ENCODE peak calls at places on chromosome 19, in four cellular contexts. T is ovary, W is A673, F is cardiac muscle cell. X is an unnamed sample.

GRCh38 chr19:5145521-5146511 is 176.9 kb downstream of the KDM4B start:
- DNase-seq in T (peak; percentile 24), F (no peak), W (no peak), X (no peak)

GRCh38 chr19:17339088-17339741 is 1.9 kb downstream of the GTPBP3 start:
- DNase-seq in F (no peak), T (no peak), W (peak; percentile 42), X (no peak)

GRCh38 chr19:13428352-13428751 is 77.9 kb downstream of the CACNA1A start:
- DNase-seq in W (peak; percentile 35), T (no peak), F (peak; percentile 58), X (peak; percentile 7)

GRCh38 chr19:34837262-34837661 is 64.2 kb upstream of the ZNF599 start:
- DNase-seq in T (peak; percentile 26), F (peak; percentile 33), W (no peak), X (no peak)

GRCh38 chr19:47600246-47601179 is 8.4 kb upstream of the BICRA start:
- DNase-seq in F (peak; percentile 99), T (peak; percentile 99), W (peak; percentile 100), X (peak; percentile 91)

GRCh38 chr19:15251749-15252397 is 19.6 kb upstream of the EPHX3 start:
- DNase-seq in F (peak; percentile 98), W (peak; percentile 79), T (peak; percentile 89), X (no peak)

GRCh38 chr19:17184381-17184841 is 30.7 kb upstream of the USE1 start:
- DNase-seq in F (no peak), T (no peak), W (no peak), X (no peak)

GRCh38 chr19:48933382-48933932 is at the start of gene DHDH:
- DNase-seq in T (peak; percentile 73), F (peak; percentile 60), W (peak; percentile 74), X (peak; percentile 68)

GRCh38 chr19:16449330-16449961 is 22.3 kb downstream of the EPS15L1 start:
- DNase-seq in W (no peak), F (no peak), T (no peak), X (no peak)

GRCh38 chr19:30204721-30205120 is 167.5 kb upstream of the ZNF536 start:
- DNase-seq in F (no peak), W (no peak), T (no peak), X (no peak)

GRCh38 chr19:29378543-29379105 is 147.2 kb upstream of the VSTM2B start:
- DNase-seq in T (no peak), W (no peak), F (no peak), X (no peak)

GRCh38 chr19:18388328-18389094 is 2.6 kb downstream of the GDF15 start:
- DNase-seq in F (peak; percentile 66), T (peak; percentile 78), W (peak; percentile 84), X (peak; percentile 52)

GRCh38 chr19:56269348-56269747 is 3.2 kb upstream of the EDDM13 start:
- DNase-seq in F (no peak), T (no peak), W (no peak), X (no peak)

GRCh38 chr19:16520986-16521624 is 21.1 kb downstream of the CHERP start:
- DNase-seq in T (no peak), F (no peak), W (no peak), X (no peak)

GRCh38 chr19:46660008-46660517 is 919 bp downstream of the DACT3 start:
- DNase-seq in W (peak; percentile 24), F (peak; percentile 43), T (peak; percentile 54), X (no peak)

GRCh38 chr19:23999821-24000610 is 85.3 kb downstream of the ZNF726 start:
- DNase-seq in F (no peak), T (no peak), W (no peak), X (peak; percentile 53)

GRCh38 chr19:13629687-13630357 is 123.5 kb upstream of the CACNA1A start:
- DNase-seq in F (peak; percentile 7), T (no peak), W (peak; percentile 54), X (peak; percentile 14)

GRCh38 chr19:5683177-5683886 is 2.5 kb downstream of the HSD11B1L start:
- DNase-seq in T (no peak), F (no peak), W (no peak), X (peak; percentile 74)

GRCh38 chr19:45767881-45768643 is 990 bp downstream of the SIX5 start:
- DNase-seq in W (peak; percentile 69), F (peak; percentile 77), T (peak; percentile 80), X (peak; percentile 28)

GRCh38 chr19:6737873-6738725 is 719 bp upstream of the GPR108 start:
- DNase-seq in T (peak; percentile 98), W (peak; percentile 97), F (peak; percentile 89), X (peak; percentile 63)
- H3K27ac ChIP-seq in T (peak overlapping the region; percentile 89), W (peak overlapping the region; percentile 84), F (peak overlapping the region; percentile 80), X (no peak overlapping the region)

DNA sequence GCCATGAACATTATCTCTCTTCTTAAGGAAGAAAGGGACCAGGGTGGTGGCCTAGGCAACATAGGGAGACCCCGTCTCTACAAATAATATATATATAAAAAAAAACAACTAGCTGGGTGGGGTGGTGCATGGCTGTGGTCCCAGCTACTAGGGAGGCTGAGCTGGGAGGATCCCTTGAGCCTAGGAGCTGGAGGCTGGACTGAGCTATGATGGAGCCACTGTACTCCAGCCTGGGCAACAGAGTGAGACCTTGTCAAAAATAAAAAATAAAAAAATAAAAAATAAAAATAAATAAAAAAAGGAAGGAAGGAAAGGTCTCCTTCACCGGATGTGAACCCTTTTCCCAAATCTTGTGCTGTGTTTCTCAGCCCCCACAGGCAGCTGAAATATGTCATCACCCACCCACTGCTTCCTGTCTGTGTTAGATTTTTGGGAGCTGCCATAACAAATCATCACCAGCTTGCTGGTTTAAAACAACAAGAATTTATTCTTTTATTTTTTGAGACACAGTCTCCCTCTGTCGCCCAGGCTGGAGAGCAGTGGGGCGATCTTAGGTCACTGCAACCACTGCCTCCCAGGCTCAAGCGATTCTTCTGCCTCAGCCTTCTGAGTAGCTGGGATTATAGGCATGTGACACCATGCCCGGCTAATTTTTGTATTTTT is 9.5 kb upstream of the TSPAN16 start:
- DNase-seq in W (peak; percentile 82), F (peak; percentile 84), T (no peak), X (no peak)
- TF ChIP-seq CTCF in W (peak; percentile 38), F (peak; percentile 37), T (no peak), X (no peak)

GRCh38 chr19:10007366-10007765 is 2.9 kb downstream of the COL5A3 start:
- DNase-seq in W (no peak), T (peak; percentile 57), F (no peak), X (no peak)

GRCh38 chr19:10005632-10006334 is 4.5 kb downstream of the COL5A3 start:
- DNase-seq in F (no peak), W (no peak), T (peak; percentile 36), X (no peak)

GRCh38 chr19:10006335-10006708 is 4.0 kb downstream of the COL5A3 start:
- DNase-seq in T (peak; percentile 62), F (peak; percentile 70), W (no peak), X (no peak)

GRCh38 chr19:10007811-10008211 is 2.5 kb downstream of the COL5A3 start:
- DNase-seq in T (no peak), F (peak; percentile 61), W (peak; percentile 24), X (no peak)

GRCh38 chr19:10006752-10007323 is 3.5 kb downstream of the COL5A3 start:
- DNase-seq in W (no peak), T (no peak), F (no peak), X (no peak)
- H3K27ac ChIP-seq in W (no peak overlapping the region), T (peak overlapping the region; percentile 70), F (no peak overlapping the region), X (no peak overlapping the region)

GRCh38 chr19:53511933-53512374 is 26.0 kb upstream of the ZNF331 start:
- DNase-seq in F (peak; percentile 69), T (peak; percentile 52), W (peak; percentile 60), X (peak; percentile 20)
- TF ChIP-seq CTCF in F (peak; percentile 72), T (no peak), W (peak; percentile 71), X (peak; percentile 47)

DNA sequence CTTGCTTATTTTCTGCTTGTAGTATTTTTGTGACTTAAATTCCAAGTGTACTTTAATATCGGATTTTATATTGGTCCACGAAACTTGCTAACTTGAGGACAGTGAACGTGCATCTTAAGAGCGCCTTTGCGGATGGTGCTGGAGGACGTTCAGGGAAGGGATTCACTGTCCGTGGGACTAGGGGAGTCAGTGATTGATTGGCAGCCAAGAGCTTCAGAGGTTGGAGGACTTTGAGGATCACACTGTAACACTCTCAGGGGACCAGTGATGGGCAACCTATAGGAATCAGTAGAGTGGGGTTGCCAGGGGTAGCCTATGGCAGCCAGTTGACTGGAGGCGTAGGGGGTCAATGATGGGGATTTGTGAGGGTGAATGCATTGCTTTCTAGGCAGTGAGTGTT is 516 bp downstream of the ZNF175 start:
- DNase-seq in F (no peak), W (peak; percentile 9), T (no peak), X (no peak)
- H3K27ac ChIP-seq in F (no peak overlapping the region), W (peak overlapping the region; percentile 72), T (no peak overlapping the region), X (peak overlapping the region; percentile 18)

GRCh38 chr19:33430674-33431277 is 57.3 kb downstream of the CEBPG start:
- DNase-seq in T (peak; percentile 50), F (peak; percentile 73), W (peak; percentile 81), X (no peak)
- TF ChIP-seq CTCF in T (peak; percentile 17), F (peak; percentile 83), W (peak; percentile 94), X (peak; percentile 87)

GRCh38 chr19:558770-559439 is 13.5 kb upstream of the BSG start:
- DNase-seq in T (peak; percentile 84), W (no peak), F (peak; percentile 72), X (no peak)
- H3K27ac ChIP-seq in T (no peak overlapping the region), W (no peak overlapping the region), F (no peak overlapping the region), X (no peak overlapping the region)